ENCODE peak calls at places on chromosome 2, in four cellular contexts. One of them, this sample, is unnamed.

GRCh38 chr2:240963376-240964220 is 34.8 kb upstream of the SNED1 start:
- DNase-seq in GM12891: no peak
- DNase-seq in K562: no peak
- DNase-seq in GM12878: no peak
- DNase-seq in this sample: no peak

GRCh38 chr2:42367835-42368234 is 6.8 kb upstream of the COX7A2L start:
- DNase-seq in GM12891: no peak
- DNase-seq in K562: no peak
- DNase-seq in GM12878: no peak
- DNase-seq in this sample: no peak

GRCh38 chr2:228181098-228182019 is at the start of gene SPHKAP:
- DNase-seq in GM12891: no peak
- DNase-seq in K562: no peak
- DNase-seq in GM12878: no peak
- DNase-seq in this sample: no peak

GRCh38 chr2:64988420-64989125 is 626 bp upstream of the SLC1A4 start:
- DNase-seq in GM12891: peak
- DNase-seq in K562: peak
- DNase-seq in GM12878: no peak
- DNase-seq in this sample: peak

GRCh38 chr2:222610746-222611145 is 45.1 kb downstream of the FARSB start:
- DNase-seq in GM12891: no peak
- DNase-seq in K562: no peak
- DNase-seq in GM12878: no peak
- DNase-seq in this sample: no peak

GRCh38 chr2:121360566-121361300 is 75.7 kb upstream of the TFCP2L1 start:
- DNase-seq in GM12891: no peak
- DNase-seq in K562: no peak
- DNase-seq in GM12878: no peak
- DNase-seq in this sample: no peak

GRCh38 chr2:127515383-127515915 is 10.8 kb downstream of the IWS1 start:
- DNase-seq in GM12891: no peak
- DNase-seq in K562: no peak
- DNase-seq in GM12878: no peak
- DNase-seq in this sample: no peak

GRCh38 chr2:65558748-65559147 is 126.3 kb upstream of the SPRED2 start:
- DNase-seq in GM12891: no peak
- DNase-seq in K562: no peak
- DNase-seq in GM12878: no peak
- DNase-seq in this sample: no peak

GRCh38 chr2:189662674-189663226 is 1.5 kb downstream of the ASNSD1 start:
- DNase-seq in GM12891: no peak
- DNase-seq in K562: no peak
- DNase-seq in GM12878: no peak
- DNase-seq in this sample: no peak

GRCh38 chr2:86510436-86510933 is 52.8 kb downstream of the CHMP3 start:
- DNase-seq in GM12891: no peak
- DNase-seq in K562: no peak
- DNase-seq in GM12878: no peak
- DNase-seq in this sample: no peak

GRCh38 chr2:46144133-46144800 is 152.9 kb upstream of the EPAS1 start:
- DNase-seq in GM12891: no peak
- DNase-seq in K562: no peak
- DNase-seq in GM12878: no peak
- DNase-seq in this sample: no peak

GRCh38 chr2:206619011-206619410 is 23.3 kb upstream of the FAM237A start:
- DNase-seq in GM12891: no peak
- DNase-seq in K562: no peak
- DNase-seq in GM12878: no peak
- DNase-seq in this sample: no peak

GRCh38 chr2:46351388-46352141 is 54.4 kb downstream of the EPAS1 start:
- DNase-seq in GM12891: no peak
- DNase-seq in K562: no peak
- DNase-seq in GM12878: no peak
- DNase-seq in this sample: no peak

GRCh38 chr2:223488814-223489213 is 113.3 kb downstream of the SCG2 start:
- DNase-seq in GM12891: no peak
- DNase-seq in K562: peak
- DNase-seq in GM12878: no peak
- DNase-seq in this sample: no peak

GRCh38 chr2:43186679-43187374 is 39.6 kb downstream of the ZFP36L2 start:
- DNase-seq in GM12891: no peak
- DNase-seq in K562: no peak
- DNase-seq in GM12878: no peak
- DNase-seq in this sample: no peak

GRCh38 chr2:48414980-48415764 is 114.8 kb upstream of the STON1 start:
- DNase-seq in GM12891: no peak
- DNase-seq in K562: no peak
- DNase-seq in GM12878: no peak
- DNase-seq in this sample: peak

GRCh38 chr2:204748286-204748685 is 203.0 kb downstream of the PARD3B start:
- DNase-seq in GM12891: no peak
- DNase-seq in K562: no peak
- DNase-seq in GM12878: no peak
- DNase-seq in this sample: no peak

DNA sequence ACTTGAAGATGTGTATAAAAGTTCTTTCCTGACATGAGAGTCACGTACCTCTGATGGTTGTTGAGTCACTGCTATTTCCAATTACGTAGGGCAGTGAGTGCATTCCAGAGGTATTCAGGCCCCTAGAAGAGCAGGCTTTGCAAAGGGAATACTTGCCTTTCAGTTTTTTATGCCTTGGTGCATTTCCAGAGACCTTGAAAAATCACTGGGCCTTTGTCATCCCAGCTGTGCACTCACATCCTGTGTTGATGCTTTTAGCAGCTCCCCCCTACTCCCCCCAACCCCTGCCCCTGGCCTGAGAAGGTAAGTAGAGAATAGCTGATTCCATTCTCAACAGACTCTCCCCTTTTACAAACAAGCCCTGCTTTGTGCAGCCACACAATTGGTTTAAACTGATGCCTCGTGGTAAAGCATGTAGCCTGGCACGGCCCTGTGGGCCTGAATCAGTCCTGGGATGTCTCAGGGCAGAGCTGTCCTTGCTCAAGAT is 174.2 kb downstream of the PRPF40A start:
- DNase-seq in GM12891: no peak
- DNase-seq in K562: no peak
- DNase-seq in GM12878: no peak
- DNase-seq in this sample: no peak
- TF ChIP-seq SPI1 in GM12891: no peak
- TF ChIP-seq SPI1 in K562: no peak
- TF ChIP-seq SPI1 in GM12878: no peak
- TF ChIP-seq SPI1 in this sample: no peak

DNA sequence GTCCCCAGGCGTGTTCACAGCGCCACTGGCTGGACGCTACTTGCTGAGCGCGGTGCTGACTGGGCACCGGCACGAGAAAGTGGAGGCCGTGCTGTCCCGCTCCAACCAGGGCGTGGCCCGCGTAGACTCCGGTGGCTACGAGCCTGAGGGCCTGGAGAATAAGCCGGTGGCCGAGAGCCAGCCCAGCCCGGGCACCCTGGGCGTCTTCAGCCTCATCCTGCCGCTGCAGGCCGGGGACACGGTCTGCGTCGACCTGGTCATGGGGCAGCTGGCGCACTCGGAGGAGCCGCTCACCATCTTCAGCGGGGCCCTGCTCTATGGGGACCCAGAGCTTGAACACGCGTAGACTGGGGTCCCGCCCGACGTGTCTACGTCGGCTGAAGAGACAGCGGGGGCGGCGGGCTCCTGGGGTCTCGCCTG is 892 bp upstream of the KHK start:
- DNase-seq in GM12891: no peak
- DNase-seq in K562: peak
- DNase-seq in GM12878: no peak
- DNase-seq in this sample: no peak
- TF ChIP-seq SPI1 in GM12891: no peak
- TF ChIP-seq SPI1 in K562: no peak
- TF ChIP-seq SPI1 in GM12878: no peak
- TF ChIP-seq SPI1 in this sample: no peak

DNA sequence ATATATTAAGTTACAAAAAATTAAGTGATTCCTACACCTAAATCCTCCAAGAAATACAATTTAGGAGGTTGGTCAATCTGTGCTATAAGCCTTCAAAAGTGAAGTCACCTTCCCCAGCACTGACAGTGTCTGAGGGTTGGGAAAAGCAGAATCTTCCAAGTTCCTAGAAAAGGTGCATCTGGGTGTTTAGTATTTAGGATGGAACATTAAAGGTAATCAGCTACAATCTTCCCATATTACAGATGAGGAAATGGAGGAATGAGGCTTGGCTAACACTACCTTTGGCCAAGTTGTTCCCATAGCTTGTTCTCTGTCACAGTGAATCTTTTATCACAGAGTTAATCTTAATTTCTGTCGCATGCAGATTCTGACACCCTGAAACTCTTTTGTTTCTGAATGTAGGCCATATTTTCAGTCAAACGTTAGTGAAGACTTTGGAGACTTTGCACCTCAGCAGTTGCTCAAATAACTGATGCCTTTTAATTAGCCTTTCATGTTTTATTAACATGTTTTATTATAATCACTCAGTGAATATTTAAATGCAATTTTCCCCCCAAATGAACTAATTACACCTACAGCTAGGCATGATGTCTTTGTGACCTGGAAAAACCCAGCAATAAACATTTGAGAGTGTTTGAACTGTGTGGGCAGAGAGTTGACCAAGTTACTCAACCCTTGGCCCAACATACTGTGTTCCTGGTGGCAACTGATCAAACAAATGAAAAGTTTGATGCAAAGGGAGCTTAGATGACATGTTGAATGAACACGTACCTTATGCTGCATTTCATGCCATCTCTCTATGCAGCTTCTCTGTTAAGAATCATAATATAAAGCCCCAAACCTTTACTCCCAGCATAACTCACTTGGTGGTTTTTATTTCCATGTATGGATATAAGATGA is 17.6 kb downstream of the FN1 start:
- DNase-seq in GM12891: no peak
- DNase-seq in K562: no peak
- DNase-seq in GM12878: no peak
- DNase-seq in this sample: no peak
- TF ChIP-seq SPI1 in GM12891: no peak
- TF ChIP-seq SPI1 in K562: no peak
- TF ChIP-seq SPI1 in GM12878: no peak
- TF ChIP-seq SPI1 in this sample: no peak

DNA sequence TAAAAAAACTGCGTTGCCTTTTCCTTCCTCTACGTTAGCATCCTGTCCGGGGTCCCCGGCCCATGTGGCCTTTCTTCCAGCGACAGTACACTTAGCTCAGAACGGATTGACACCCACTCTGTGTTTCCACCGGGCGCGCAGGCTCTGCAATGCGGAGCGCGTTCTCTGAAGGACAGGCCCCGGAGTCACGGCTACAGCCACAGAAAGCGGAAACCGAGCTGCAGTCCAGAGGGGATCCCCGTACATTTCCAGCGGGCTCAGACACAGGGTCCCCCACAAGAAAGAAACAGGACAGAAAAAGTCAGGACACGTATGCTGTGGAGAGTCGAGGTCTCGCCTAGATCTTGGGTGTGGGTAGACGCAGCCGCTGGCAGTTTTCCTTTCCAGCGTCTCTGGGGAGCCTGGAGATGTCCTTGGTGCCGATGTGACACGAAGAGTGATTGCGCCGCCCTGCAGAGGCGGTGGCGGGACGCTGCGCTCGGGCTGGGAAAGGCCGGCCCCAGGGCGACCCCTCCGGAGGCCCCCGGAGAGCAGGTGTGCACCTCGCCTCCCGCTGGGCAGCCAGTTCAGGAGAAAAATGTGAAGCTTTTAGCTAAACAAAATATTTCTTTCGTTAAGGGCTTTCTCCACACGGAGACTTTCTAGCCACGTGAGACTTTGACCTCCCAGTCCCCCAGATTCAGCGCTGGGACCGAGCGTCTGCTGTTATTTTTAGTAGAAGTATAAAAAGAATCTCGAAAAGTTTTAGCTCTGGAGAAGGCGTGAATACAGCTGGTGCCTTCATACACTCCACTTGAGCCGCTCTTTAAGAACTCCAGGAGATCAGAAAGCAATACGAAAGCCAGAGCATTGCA is 1.3 kb upstream of the ACKR3 start:
- DNase-seq in GM12891: no peak
- DNase-seq in K562: no peak
- DNase-seq in GM12878: no peak
- DNase-seq in this sample: no peak
- TF ChIP-seq SPI1 in GM12891: peak
- TF ChIP-seq SPI1 in K562: no peak
- TF ChIP-seq SPI1 in GM12878: peak
- TF ChIP-seq SPI1 in this sample: no peak

GRCh38 chr2:100561191-100561590 is 1.6 kb upstream of the PDCL3 start:
- DNase-seq in GM12891: no peak
- DNase-seq in K562: no peak
- DNase-seq in GM12878: no peak
- DNase-seq in this sample: no peak
- TF ChIP-seq SPI1 in GM12891: no peak
- TF ChIP-seq SPI1 in K562: no peak
- TF ChIP-seq SPI1 in GM12878: no peak
- TF ChIP-seq SPI1 in this sample: no peak

GRCh38 chr2:118686364-118686763 is 161.1 kb downstream of the EN1 start:
- DNase-seq in GM12891: no peak
- DNase-seq in K562: no peak
- DNase-seq in GM12878: no peak
- DNase-seq in this sample: no peak
- TF ChIP-seq SPI1 in GM12891: no peak
- TF ChIP-seq SPI1 in K562: no peak
- TF ChIP-seq SPI1 in GM12878: no peak
- TF ChIP-seq SPI1 in this sample: no peak